ENCODE peak calls at places on chromosomes 5 and 9, in four cellular contexts. One of them, this sample, is unnamed.

GRCh38 chr5:109388407-109388806 is 21.4 kb downstream of the PJA2 start:
- DNase-seq in stomach: no peak
- DNase-seq in sigmoid colon: no peak
- DNase-seq in H1: no peak
- DNase-seq in this sample: no peak

GRCh38 chr5:126490167-126490937 is 67.1 kb downstream of the GRAMD2B start:
- DNase-seq in stomach: no peak
- DNase-seq in H1: no peak
- DNase-seq in sigmoid colon: peak; percentile 75
- DNase-seq in this sample: no peak

GRCh38 chr5:59301727-59302126 is 591.8 kb downstream of the PDE4D start:
- DNase-seq in H1: no peak
- DNase-seq in stomach: no peak
- DNase-seq in sigmoid colon: no peak
- DNase-seq in this sample: no peak

GRCh38 chr9:130461218-130461630 is 16.5 kb downstream of the ASS1 start:
- DNase-seq in sigmoid colon: peak; percentile 75
- DNase-seq in H1: no peak
- DNase-seq in stomach: peak; percentile 73
- DNase-seq in this sample: peak; percentile 88

GRCh38 chr9:95645579-95645978 is 128.8 kb upstream of the PTCH1 start:
- DNase-seq in sigmoid colon: no peak
- DNase-seq in H1: no peak
- DNase-seq in stomach: no peak
- DNase-seq in this sample: no peak

GRCh38 chr5:38373733-38374132 is 115.4 kb downstream of the EGFLAM start:
- DNase-seq in sigmoid colon: no peak
- DNase-seq in H1: no peak
- DNase-seq in stomach: no peak
- DNase-seq in this sample: no peak

GRCh38 chr5:170809551-170809950 is 26.0 kb downstream of the GABRP start:
- DNase-seq in stomach: peak; percentile 28
- DNase-seq in sigmoid colon: no peak
- DNase-seq in H1: peak; percentile 13
- DNase-seq in this sample: no peak

GRCh38 chr5:59559847-59560246 is 333.7 kb downstream of the PDE4D start:
- DNase-seq in stomach: no peak
- DNase-seq in sigmoid colon: no peak
- DNase-seq in H1: no peak
- DNase-seq in this sample: no peak

GRCh38 chr5:6783787-6784186 is 70.6 kb downstream of the TENT4A start:
- DNase-seq in H1: no peak
- DNase-seq in stomach: no peak
- DNase-seq in sigmoid colon: no peak
- DNase-seq in this sample: no peak

GRCh38 chr9:89367281-89367680 is 49.0 kb downstream of the SECISBP2 start:
- DNase-seq in sigmoid colon: peak; percentile 33
- DNase-seq in stomach: no peak
- DNase-seq in H1: no peak
- DNase-seq in this sample: no peak

GRCh38 chr5:57434227-57434640 is 48.4 kb downstream of the ACTBL2 start:
- DNase-seq in sigmoid colon: no peak
- DNase-seq in stomach: no peak
- DNase-seq in H1: no peak
- DNase-seq in this sample: no peak

GRCh38 chr5:4089087-4089486 is 493.5 kb downstream of the IRX1 start:
- DNase-seq in H1: no peak
- DNase-seq in stomach: no peak
- DNase-seq in sigmoid colon: no peak
- DNase-seq in this sample: no peak

GRCh38 chr5:4518924-4519660 is 621.0 kb upstream of the ADAMTS16 start:
- DNase-seq in stomach: no peak
- DNase-seq in H1: no peak
- DNase-seq in sigmoid colon: no peak
- DNase-seq in this sample: no peak

GRCh38 chr9:96086936-96087582 is 211.6 kb downstream of the ERCC6L2 start:
- DNase-seq in H1: no peak
- DNase-seq in sigmoid colon: no peak
- DNase-seq in stomach: no peak
- DNase-seq in this sample: no peak

GRCh38 chr9:12889402-12890106 is 114.7 kb downstream of the LURAP1L start:
- DNase-seq in sigmoid colon: no peak
- DNase-seq in H1: no peak
- DNase-seq in stomach: no peak
- DNase-seq in this sample: no peak

GRCh38 chr9:96129698-96130097 is 172.3 kb downstream of the HSD17B3 start:
- DNase-seq in stomach: no peak
- DNase-seq in sigmoid colon: no peak
- DNase-seq in H1: no peak
- DNase-seq in this sample: no peak

GRCh38 chr5:665541-665955 is 27.6 kb downstream of the TPPP start:
- DNase-seq in H1: no peak
- DNase-seq in sigmoid colon: peak; percentile 56
- DNase-seq in stomach: no peak
- DNase-seq in this sample: no peak

GRCh38 chr9:114501786-114502682 is 3.2 kb downstream of the WHRN start:
- DNase-seq in H1: no peak
- DNase-seq in stomach: no peak
- DNase-seq in sigmoid colon: no peak
- DNase-seq in this sample: no peak

GRCh38 chr9:116157436-116158138 is 4.0 kb downstream of the PAPPA start:
- DNase-seq in sigmoid colon: peak; percentile 58
- DNase-seq in stomach: no peak
- DNase-seq in H1: no peak
- DNase-seq in this sample: no peak

GRCh38 chr5:80967500-80968181 is 7.5 kb downstream of the RASGRF2 start:
- DNase-seq in H1: no peak
- DNase-seq in sigmoid colon: peak; percentile 81
- DNase-seq in stomach: no peak
- DNase-seq in this sample: no peak

GRCh38 chr9:70421272-70422180 is 7.1 kb upstream of the KLF9 start:
- DNase-seq in sigmoid colon: peak; percentile 83
- DNase-seq in H1: no peak
- DNase-seq in stomach: no peak
- DNase-seq in this sample: no peak

GRCh38 chr5:67795781-67796477 is 419.6 kb upstream of the PIK3R1 start:
- DNase-seq in stomach: no peak
- DNase-seq in sigmoid colon: no peak
- DNase-seq in H1: no peak
- DNase-seq in this sample: no peak

GRCh38 chr5:99349842-99350241 is 421.0 kb upstream of the CHD1 start:
- DNase-seq in H1: no peak
- DNase-seq in stomach: no peak
- DNase-seq in sigmoid colon: no peak
- DNase-seq in this sample: no peak

GRCh38 chr9:110065527-110065926 is 142.4 kb downstream of the C9orf152 start:
- DNase-seq in H1: no peak
- DNase-seq in stomach: no peak
- DNase-seq in sigmoid colon: no peak
- DNase-seq in this sample: no peak

GRCh38 chr5:146076455-146076854 is 28.9 kb downstream of the PLAC8L1 start:
- DNase-seq in stomach: no peak
- DNase-seq in sigmoid colon: no peak
- DNase-seq in H1: no peak
- DNase-seq in this sample: no peak

GRCh38 chr5:138631204-138631928 is 56.2 kb upstream of the HSPA9 start:
- DNase-seq in H1: no peak
- DNase-seq in stomach: no peak
- DNase-seq in sigmoid colon: peak; percentile 46
- DNase-seq in this sample: no peak

GRCh38 chr9:36078047-36078446 is 41.3 kb downstream of the RECK start:
- DNase-seq in stomach: no peak
- DNase-seq in sigmoid colon: no peak
- DNase-seq in H1: no peak
- DNase-seq in this sample: no peak

DNA sequence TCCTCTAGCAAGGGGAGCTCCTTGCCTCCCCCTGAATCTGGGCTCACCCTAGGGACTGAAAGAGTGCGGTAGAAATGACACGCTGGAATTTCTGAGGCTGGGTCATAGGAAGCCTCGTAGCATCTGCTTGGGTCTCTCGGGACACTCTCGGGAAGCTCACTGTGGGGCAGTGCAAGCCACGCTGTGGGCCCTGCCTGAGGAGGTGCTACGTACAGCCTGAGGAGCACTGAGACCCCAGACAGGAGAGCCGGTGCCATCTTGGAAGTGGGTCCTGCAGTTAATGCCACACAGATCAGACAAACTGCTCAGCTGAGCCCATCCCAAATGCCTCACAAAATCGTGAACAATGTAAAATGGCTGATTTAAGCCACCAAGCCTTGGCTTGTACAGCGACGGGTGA is 1.8 kb downstream of the MRPL36 start:
- DNase-seq in stomach: no peak
- DNase-seq in H1: no peak
- DNase-seq in sigmoid colon: peak; percentile 44
- DNase-seq in this sample: no peak
- TF ChIP-seq POLR2AphosphoS5 in stomach: no peak
- TF ChIP-seq POLR2AphosphoS5 in H1: no peak
- TF ChIP-seq POLR2AphosphoS5 in sigmoid colon: no peak
- TF ChIP-seq POLR2AphosphoS5 in this sample: no peak

GRCh38 chr5:180825768-180826525 is 23.3 kb upstream of the MGAT1 start:
- DNase-seq in H1: no peak
- DNase-seq in stomach: peak; percentile 88
- DNase-seq in sigmoid colon: peak; percentile 74
- DNase-seq in this sample: no peak
- TF ChIP-seq POLR2AphosphoS5 in H1: no peak
- TF ChIP-seq POLR2AphosphoS5 in stomach: no peak
- TF ChIP-seq POLR2AphosphoS5 in sigmoid colon: no peak
- TF ChIP-seq POLR2AphosphoS5 in this sample: peak; percentile 6

DNA sequence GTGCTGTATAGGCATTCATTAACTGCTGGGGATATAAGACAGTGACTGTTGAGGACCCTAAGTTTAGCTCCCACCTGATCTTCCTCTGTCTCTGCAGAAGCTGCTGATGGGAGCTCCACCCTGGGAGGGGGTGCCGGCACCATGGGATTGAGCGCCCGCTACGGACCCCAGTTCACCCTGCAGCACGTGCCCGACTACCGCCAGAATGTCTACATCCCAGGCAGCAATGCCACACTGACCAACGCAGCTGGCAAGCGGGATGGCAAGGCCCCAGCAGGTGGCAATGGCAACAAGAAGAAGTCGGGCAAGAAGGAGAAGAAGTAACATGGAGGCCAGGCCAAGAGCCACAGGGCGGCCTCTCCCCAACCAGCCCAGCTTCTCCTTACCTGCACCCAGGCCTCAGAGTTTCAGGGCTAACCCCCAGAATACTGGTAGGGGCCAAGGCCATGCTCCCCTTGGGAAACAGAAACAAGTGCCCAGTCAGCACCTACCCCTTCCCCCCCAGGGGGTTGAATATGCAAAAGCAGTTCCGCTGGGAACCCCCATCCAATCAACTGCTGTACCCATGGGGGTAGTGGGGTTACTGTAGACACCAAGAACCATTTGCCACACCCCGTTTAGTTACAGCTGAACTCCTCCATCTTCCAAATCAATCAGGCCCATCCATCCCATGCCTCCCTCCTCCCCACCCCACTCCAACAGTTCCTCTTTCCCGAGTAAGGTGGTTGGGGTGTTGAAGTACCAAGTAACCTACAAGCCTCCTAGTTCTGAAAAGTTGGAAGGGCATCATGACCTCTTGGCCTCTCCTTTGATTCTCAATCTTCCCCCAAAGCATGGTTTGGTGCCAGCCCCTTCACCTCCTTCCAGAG is 22.2 kb downstream of the PCDHGC5 start:
- DNase-seq in stomach: no peak
- DNase-seq in H1: no peak
- DNase-seq in sigmoid colon: no peak
- DNase-seq in this sample: peak; percentile 69
- TF ChIP-seq POLR2AphosphoS5 in stomach: no peak
- TF ChIP-seq POLR2AphosphoS5 in H1: no peak
- TF ChIP-seq POLR2AphosphoS5 in sigmoid colon: no peak
- TF ChIP-seq POLR2AphosphoS5 in this sample: no peak

DNA sequence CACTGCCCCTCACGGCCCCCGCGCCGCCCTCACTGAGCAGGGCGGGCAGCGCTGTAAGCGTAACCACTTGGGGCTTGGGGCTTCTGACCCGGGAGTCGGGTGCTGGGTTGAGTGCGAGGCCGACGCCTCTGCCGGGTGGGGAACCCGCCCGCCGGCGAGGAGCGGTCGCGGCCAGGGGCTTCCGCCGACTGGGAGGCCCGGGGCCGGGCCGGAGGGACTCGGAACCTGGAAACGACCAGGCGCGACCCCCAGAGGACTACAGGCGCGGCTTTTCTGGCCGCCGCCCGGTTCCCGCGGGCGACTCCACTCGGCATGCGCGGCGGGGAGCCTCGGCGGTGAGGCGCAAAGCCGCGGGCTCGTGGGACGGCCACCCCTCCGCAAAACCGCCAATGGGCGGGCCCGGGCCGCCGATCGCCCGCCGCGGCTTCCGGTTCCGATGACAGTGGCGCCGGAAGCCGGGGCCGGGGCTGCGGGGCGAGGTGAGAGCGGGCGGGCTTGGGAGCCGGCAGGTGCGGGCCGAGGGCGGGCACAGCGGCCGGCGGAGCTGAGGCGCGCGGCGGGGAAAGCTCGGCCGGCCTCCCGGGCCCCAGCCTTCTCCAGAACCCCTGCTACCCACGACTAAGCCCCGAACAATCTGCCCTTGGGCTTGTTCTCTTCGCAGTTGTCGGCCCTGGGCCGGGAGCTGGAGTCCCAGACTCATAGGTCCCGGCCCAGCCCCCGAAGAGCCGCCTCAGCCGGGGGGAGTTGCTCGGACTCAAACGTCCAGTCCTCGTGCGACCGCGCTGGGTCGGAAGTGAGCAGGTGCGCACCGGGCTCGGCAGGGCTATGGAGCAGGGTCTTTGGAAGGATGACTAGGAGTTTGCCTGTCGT is at the start of gene RMND5B:
- DNase-seq in sigmoid colon: peak; percentile 91
- DNase-seq in H1: no peak
- DNase-seq in stomach: peak; percentile 90
- DNase-seq in this sample: peak; percentile 98
- TF ChIP-seq POLR2AphosphoS5 in sigmoid colon: peak; percentile 58
- TF ChIP-seq POLR2AphosphoS5 in H1: peak; percentile 41
- TF ChIP-seq POLR2AphosphoS5 in stomach: peak; percentile 54
- TF ChIP-seq POLR2AphosphoS5 in this sample: peak; percentile 61

GRCh38 chr5:36494756-36495637 is 111.4 kb upstream of the SLC1A3 start:
- DNase-seq in H1: no peak
- DNase-seq in sigmoid colon: peak; percentile 84
- DNase-seq in stomach: no peak
- DNase-seq in this sample: no peak
- TF ChIP-seq POLR2AphosphoS5 in H1: no peak
- TF ChIP-seq POLR2AphosphoS5 in sigmoid colon: no peak
- TF ChIP-seq POLR2AphosphoS5 in stomach: no peak
- TF ChIP-seq POLR2AphosphoS5 in this sample: no peak

GRCh38 chr9:6645153-6646027 is at the start of gene GLDC:
- DNase-seq in stomach: peak; percentile 61
- DNase-seq in sigmoid colon: no peak
- DNase-seq in H1: peak; percentile 78
- DNase-seq in this sample: peak; percentile 31
- TF ChIP-seq POLR2AphosphoS5 in stomach: no peak
- TF ChIP-seq POLR2AphosphoS5 in sigmoid colon: no peak
- TF ChIP-seq POLR2AphosphoS5 in H1: no peak
- TF ChIP-seq POLR2AphosphoS5 in this sample: no peak

This sample was measured in upper lobe of left lung.